ENCODE peak calls at places on chromosomes 7 and 10, in six cellular contexts. One of them, this sample, is unnamed. For H3K4me1, the result is how much of the 10 kb centered on the place peaks cover.

GRCh38 chr10:104581884-104582603 is 59.0 kb upstream of the SORCS3 start:
- DNase-seq in tibial artery: no peak
- DNase-seq in Karpas-422: no peak
- DNase-seq in psoas muscle: no peak
- DNase-seq in colonic mucosa: no peak
- DNase-seq in PC-3: no peak
- DNase-seq in this sample: peak

GRCh38 chr10:84715911-84716310 is 387.5 kb downstream of the CCSER2 start:
- DNase-seq in colonic mucosa: peak
- DNase-seq in tibial artery: no peak
- DNase-seq in PC-3: peak
- DNase-seq in Karpas-422: peak
- DNase-seq in psoas muscle: no peak
- DNase-seq in this sample: peak

GRCh38 chr7:101133621-101134398 is 6.9 kb downstream of the SERPINE1 start:
- DNase-seq in psoas muscle: no peak
- DNase-seq in PC-3: no peak
- DNase-seq in colonic mucosa: no peak
- DNase-seq in Karpas-422: no peak
- DNase-seq in tibial artery: no peak
- DNase-seq in this sample: peak

GRCh38 chr10:106573106-106573505 is 591.4 kb downstream of the SORCS1 start:
- DNase-seq in tibial artery: no peak
- DNase-seq in Karpas-422: no peak
- DNase-seq in psoas muscle: no peak
- DNase-seq in PC-3: peak
- DNase-seq in colonic mucosa: no peak
- DNase-seq in this sample: peak

GRCh38 chr7:30390872-30391646 is 87.5 kb downstream of the NOD1 start:
- DNase-seq in psoas muscle: no peak
- DNase-seq in Karpas-422: no peak
- DNase-seq in tibial artery: no peak
- DNase-seq in colonic mucosa: no peak
- DNase-seq in PC-3: no peak
- DNase-seq in this sample: no peak

GRCh38 chr7:1192171-1192676 is 32.2 kb upstream of the ZFAND2A start:
- DNase-seq in PC-3: peak
- DNase-seq in colonic mucosa: no peak
- DNase-seq in psoas muscle: no peak
- DNase-seq in tibial artery: no peak
- DNase-seq in Karpas-422: no peak
- DNase-seq in this sample: peak

GRCh38 chr10:67785098-67785497 is 52.9 kb downstream of the DNAJC12 start:
- DNase-seq in psoas muscle: no peak
- DNase-seq in colonic mucosa: no peak
- DNase-seq in tibial artery: no peak
- DNase-seq in PC-3: no peak
- DNase-seq in Karpas-422: no peak
- DNase-seq in this sample: no peak

GRCh38 chr7:129332354-129333056 is 101.7 kb upstream of the STRIP2 start:
- DNase-seq in PC-3: peak
- DNase-seq in tibial artery: no peak
- DNase-seq in Karpas-422: no peak
- DNase-seq in psoas muscle: no peak
- DNase-seq in colonic mucosa: no peak
- DNase-seq in this sample: peak

GRCh38 chr10:123213192-123213591 is 59.0 kb downstream of the BUB3 start:
- DNase-seq in colonic mucosa: no peak
- DNase-seq in psoas muscle: no peak
- DNase-seq in tibial artery: no peak
- DNase-seq in PC-3: no peak
- DNase-seq in Karpas-422: no peak
- DNase-seq in this sample: no peak

GRCh38 chr10:88218362-88218761 is 354.9 kb downstream of the PTEN start:
- DNase-seq in colonic mucosa: no peak
- DNase-seq in psoas muscle: no peak
- DNase-seq in Karpas-422: no peak
- DNase-seq in tibial artery: no peak
- DNase-seq in PC-3: no peak
- DNase-seq in this sample: no peak

GRCh38 chr10:17675638-17676037 is 31.7 kb downstream of the STAM start:
- DNase-seq in Karpas-422: no peak
- DNase-seq in tibial artery: no peak
- DNase-seq in PC-3: no peak
- DNase-seq in colonic mucosa: no peak
- DNase-seq in psoas muscle: no peak
- DNase-seq in this sample: no peak

GRCh38 chr10:17676919-17677318 is 33.0 kb downstream of the STAM start:
- DNase-seq in Karpas-422: no peak
- DNase-seq in PC-3: no peak
- DNase-seq in psoas muscle: no peak
- DNase-seq in colonic mucosa: no peak
- DNase-seq in tibial artery: no peak
- DNase-seq in this sample: no peak

GRCh38 chr10:17669185-17669872 is 25.4 kb downstream of the STAM start:
- DNase-seq in Karpas-422: no peak
- DNase-seq in psoas muscle: no peak
- DNase-seq in tibial artery: no peak
- DNase-seq in colonic mucosa: no peak
- DNase-seq in PC-3: no peak
- DNase-seq in this sample: no peak

GRCh38 chr10:17671307-17671706 is 27.4 kb downstream of the STAM start:
- DNase-seq in colonic mucosa: no peak
- DNase-seq in PC-3: peak
- DNase-seq in tibial artery: no peak
- DNase-seq in psoas muscle: no peak
- DNase-seq in Karpas-422: no peak
- DNase-seq in this sample: peak

GRCh38 chr10:17673517-17674051 is 29.6 kb downstream of the STAM start:
- DNase-seq in PC-3: peak
- DNase-seq in tibial artery: no peak
- DNase-seq in Karpas-422: no peak
- DNase-seq in psoas muscle: no peak
- DNase-seq in colonic mucosa: no peak
- DNase-seq in this sample: peak
- H3K4me1 ChIP-seq in PC-3: under half
- H3K4me1 ChIP-seq in tibial artery: under half
- H3K4me1 ChIP-seq in Karpas-422: under half
- H3K4me1 ChIP-seq in psoas muscle: half or more
- H3K4me1 ChIP-seq in colonic mucosa: under half
- H3K4me1 ChIP-seq in this sample: under half

DNA sequence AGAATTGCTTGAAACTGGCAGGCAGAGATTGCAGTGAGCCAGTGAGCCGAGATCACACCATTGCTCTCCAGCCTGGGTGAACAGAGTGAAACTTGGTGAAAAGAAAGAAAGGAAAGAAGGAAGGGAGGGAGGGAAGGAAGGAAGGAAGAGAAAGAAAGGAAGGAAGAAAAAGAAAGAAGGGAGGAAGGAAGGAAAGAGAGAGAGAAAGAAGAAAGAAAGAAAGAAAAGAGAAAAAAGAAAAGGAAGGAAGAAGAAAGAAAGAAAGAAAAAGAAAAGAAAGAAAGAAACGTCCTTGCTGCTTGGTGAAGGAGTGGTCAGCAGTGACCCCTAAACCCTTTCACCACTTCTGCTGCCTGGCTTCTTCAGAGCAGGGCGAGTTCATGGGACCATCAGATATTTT is 147.1 kb upstream of the MYO3A start:
- DNase-seq in tibial artery: no peak
- DNase-seq in psoas muscle: no peak
- DNase-seq in colonic mucosa: no peak
- DNase-seq in PC-3: no peak
- DNase-seq in Karpas-422: no peak
- DNase-seq in this sample: no peak
- H3K4me1 ChIP-seq in tibial artery: under half
- H3K4me1 ChIP-seq in psoas muscle: under half
- H3K4me1 ChIP-seq in colonic mucosa: under half
- H3K4me1 ChIP-seq in PC-3: under half
- H3K4me1 ChIP-seq in Karpas-422: under half
- H3K4me1 ChIP-seq in this sample: under half

DNA sequence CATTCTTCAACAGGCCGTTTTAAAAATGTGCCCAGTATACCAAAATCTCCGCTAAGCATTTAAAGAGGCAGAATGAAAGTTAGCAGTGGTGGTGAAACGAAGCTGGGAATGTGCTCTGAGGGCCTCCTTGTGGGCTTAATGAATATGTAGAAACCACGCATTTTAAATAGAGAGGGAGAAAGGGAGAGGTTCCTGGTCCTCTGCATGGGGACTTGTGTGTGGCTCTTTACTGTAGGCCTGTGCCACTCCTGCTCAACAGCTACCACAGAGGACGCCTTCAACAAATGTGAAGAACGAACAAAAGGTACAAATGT is 170.6 kb downstream of the EGFR start:
- DNase-seq in tibial artery: no peak
- DNase-seq in colonic mucosa: no peak
- DNase-seq in PC-3: no peak
- DNase-seq in Karpas-422: no peak
- DNase-seq in psoas muscle: no peak
- DNase-seq in this sample: no peak
- H3K4me1 ChIP-seq in tibial artery: under half
- H3K4me1 ChIP-seq in colonic mucosa: under half
- H3K4me1 ChIP-seq in PC-3: under half
- H3K4me1 ChIP-seq in Karpas-422: under half
- H3K4me1 ChIP-seq in psoas muscle: under half
- H3K4me1 ChIP-seq in this sample: under half

DNA sequence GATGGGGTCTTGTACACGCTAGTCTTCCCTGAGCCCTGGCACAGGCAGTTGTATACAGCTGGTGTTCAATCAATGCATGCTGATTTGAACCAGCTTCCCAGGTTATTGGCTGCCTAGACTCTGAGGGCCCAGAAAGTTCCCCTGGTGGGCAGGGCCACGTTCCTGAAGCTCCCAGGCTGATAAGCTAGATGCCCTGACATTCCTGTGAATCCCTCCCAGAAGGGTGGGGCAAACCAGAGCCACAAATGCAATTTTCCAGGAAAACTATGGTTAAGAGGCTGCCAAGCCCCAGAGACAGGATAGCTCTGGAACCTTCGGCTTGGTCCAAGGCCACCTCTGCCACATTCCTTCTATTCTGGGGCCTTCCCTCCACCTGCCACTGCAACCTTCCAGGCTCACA is 78.2 kb downstream of the FAM53B start:
- DNase-seq in Karpas-422: no peak
- DNase-seq in psoas muscle: no peak
- DNase-seq in colonic mucosa: peak
- DNase-seq in tibial artery: no peak
- DNase-seq in PC-3: no peak
- DNase-seq in this sample: no peak
- H3K4me1 ChIP-seq in Karpas-422: under half
- H3K4me1 ChIP-seq in psoas muscle: half or more
- H3K4me1 ChIP-seq in colonic mucosa: under half
- H3K4me1 ChIP-seq in tibial artery: under half
- H3K4me1 ChIP-seq in PC-3: under half
- H3K4me1 ChIP-seq in this sample: under half

This sample was measured in mammary epithelial cell.